ENCODE peak calls at places on chromosomes 5 and 9, in ten cellular contexts. D is cardiac fibroblast; R is SK-N-SH; P is kidney epithelial cell; Y is CD8-positive, alpha-beta T cell; M is tibial nerve; X is CD8-positive, alpha-beta memory T cell; J is lower lobe of right lung; N is naive thymus-derived CD4-positive, alpha-beta T cell; K is H7. I is an unnamed sample.

GRCh38 chr5:98923961-98924360 is 4.8 kb downstream of the CHD1 start:
- DNase-seq in D (no peak), R (no peak), P (no peak), Y (no peak), M (no peak), X (no peak), J (no peak), N (no peak), K (no peak), I (no peak)

GRCh38 chr9:131529597-131530545 is 1.2 kb downstream of the UCK1 start:
- DNase-seq in D (no peak), R (no peak), P (no peak), Y (no peak), M (no peak), X (no peak), J (no peak), N (no peak), K (peak; percentile 62), I (no peak)

GRCh38 chr9:4497855-4498254 is 7.6 kb downstream of the SLC1A1 start:
- DNase-seq in D (peak; percentile 42), R (no peak), P (no peak), Y (no peak), M (no peak), X (no peak), J (no peak), N (no peak), K (no peak), I (peak; percentile 81)

GRCh38 chr9:3028535-3028934 is 184.6 kb upstream of the PUM3 start:
- DNase-seq in D (no peak), R (no peak), P (no peak), Y (no peak), M (no peak), X (no peak), J (no peak), N (no peak), K (no peak), I (no peak)

GRCh38 chr9:95923794-95924193 is 48.3 kb downstream of the ERCC6L2 start:
- DNase-seq in D (no peak), R (no peak), P (no peak), Y (no peak), M (no peak), X (no peak), J (no peak), N (no peak), K (no peak), I (no peak)

GRCh38 chr9:6563036-6563435 is 82.5 kb downstream of the GLDC start:
- DNase-seq in D (peak; percentile 64), R (no peak), P (no peak), Y (no peak), M (no peak), X (no peak), J (no peak), N (no peak), K (no peak), I (no peak)

GRCh38 chr9:69089491-69089890 is 53.9 kb downstream of the FXN start:
- DNase-seq in D (no peak), R (no peak), P (no peak), Y (no peak), M (no peak), X (no peak), J (no peak), N (no peak), K (peak; percentile 72), I (no peak)

GRCh38 chr9:72687331-72687730 is 165.9 kb downstream of the TMC1 start:
- DNase-seq in D (no peak), R (no peak), P (no peak), Y (no peak), M (no peak), X (no peak), J (no peak), N (no peak), K (no peak), I (no peak)

GRCh38 chr5:59905217-59905616 is 11.7 kb upstream of the PDE4D start:
- DNase-seq in D (no peak), R (no peak), P (no peak), Y (no peak), M (no peak), X (no peak), J (no peak), N (no peak), K (no peak), I (no peak)

GRCh38 chr9:93596399-93596798 is 20.0 kb downstream of the PHF2 start:
- DNase-seq in D (no peak), R (no peak), P (no peak), Y (no peak), M (no peak), X (no peak), J (no peak), N (no peak), K (peak; percentile 15), I (no peak)

GRCh38 chr5:3309538-3309937 is 286.1 kb upstream of the IRX1 start:
- DNase-seq in D (no peak), R (no peak), P (no peak), Y (no peak), M (no peak), X (no peak), J (no peak), N (no peak), K (no peak), I (no peak)

GRCh38 chr9:129885018-129885669 is 49.9 kb downstream of the USP20 start:
- DNase-seq in D (no peak), R (no peak), P (no peak), Y (peak; percentile 42), M (peak; percentile 40), X (peak; percentile 21), J (peak; percentile 74), N (no peak), K (peak; percentile 67), I (no peak)

GRCh38 chr9:129887210-129888084 is 52.2 kb downstream of the USP20 start:
- DNase-seq in D (peak; percentile 75), R (no peak), P (peak; percentile 21), Y (peak; percentile 61), M (no peak), X (peak; percentile 87), J (no peak), N (peak; percentile 89), K (no peak), I (peak; percentile 37)

GRCh38 chr9:129884220-129885017 is 49.2 kb downstream of the USP20 start:
- DNase-seq in D (peak; percentile 74), R (peak; percentile 93), P (peak; percentile 47), Y (peak; percentile 97), M (peak; percentile 74), X (peak; percentile 94), J (peak; percentile 96), N (peak; percentile 96), K (peak; percentile 96), I (peak; percentile 75)

GRCh38 chr9:129886226-129887174 is 51.2 kb downstream of the USP20 start:
- DNase-seq in D (peak; percentile 16), R (no peak), P (no peak), Y (peak; percentile 59), M (no peak), X (peak; percentile 81), J (no peak), N (peak; percentile 79), K (no peak), I (no peak)

GRCh38 chr9:129885670-129886106 is 50.4 kb downstream of the USP20 start:
- DNase-seq in D (peak; percentile 96), R (peak; percentile 96), P (peak; percentile 71), Y (peak; percentile 92), M (peak; percentile 87), X (peak; percentile 86), J (peak; percentile 96), N (peak; percentile 82), K (peak; percentile 94), I (peak; percentile 89)
- H3K4me3 ChIP-seq in D (no peak overlapping the region), R (peak overlapping the region; percentile 13), P (no peak overlapping the region), Y (peak overlapping the region; percentile 92), M (peak overlapping the region; percentile 46), X (peak overlapping the region; percentile 73), J (peak overlapping the region; percentile 55), N (peak overlapping the region; percentile 58), K (peak overlapping the region; percentile 20), I (peak overlapping the region; percentile 40)

DNA sequence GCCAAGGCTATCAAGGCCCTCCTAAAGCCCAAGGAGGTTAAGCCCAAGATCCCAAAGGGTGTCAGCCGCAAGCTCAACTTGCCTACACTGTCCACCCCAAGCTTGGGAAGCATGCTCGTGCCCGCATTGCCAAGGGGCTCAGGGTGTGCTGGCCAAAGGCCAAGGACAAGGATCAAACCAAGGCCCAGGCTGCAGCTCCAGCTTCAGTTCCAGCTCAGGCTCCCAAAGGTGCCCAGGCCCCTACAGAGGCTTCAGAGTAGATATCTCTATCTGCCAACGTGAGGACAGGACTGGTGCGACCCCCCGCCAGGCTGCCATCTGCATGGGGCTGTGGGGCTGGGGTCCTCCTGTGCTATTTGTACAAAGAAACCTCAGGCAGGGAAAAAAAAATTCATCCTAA is 3.3 kb downstream of the HOMER1 start:
- DNase-seq in D (no peak), R (no peak), P (no peak), Y (no peak), M (no peak), X (no peak), J (no peak), N (no peak), K (no peak), I (no peak)
- H3K4me3 ChIP-seq in D (no peak overlapping the region), R (peak overlapping the region; percentile 74), P (no peak overlapping the region), Y (no peak overlapping the region), M (no peak overlapping the region), X (no peak overlapping the region), J (no peak overlapping the region), N (no peak overlapping the region), K (peak overlapping the region; percentile 97), I (no peak overlapping the region)

GRCh38 chr5:116864157-116864837 is 289.7 kb upstream of the SEMA6A start:
- DNase-seq in D (no peak), R (peak; percentile 30), P (no peak), Y (no peak), M (no peak), X (no peak), J (no peak), N (no peak), K (peak; percentile 30), I (no peak)
- H3K4me3 ChIP-seq in D (no peak overlapping the region), R (no peak overlapping the region), P (no peak overlapping the region), Y (no peak overlapping the region), M (no peak overlapping the region), X (no peak overlapping the region), J (no peak overlapping the region), N (no peak overlapping the region), K (no peak overlapping the region), I (no peak overlapping the region)

GRCh38 chr9:77907581-77907980 is 124.0 kb downstream of the GNAQ start:
- DNase-seq in D (no peak), R (no peak), P (no peak), Y (no peak), M (no peak), X (no peak), J (no peak), N (no peak), K (no peak), I (no peak)

GRCh38 chr9:77906991-77907390 is 124.6 kb downstream of the GNAQ start:
- DNase-seq in D (peak; percentile 44), R (no peak), P (no peak), Y (no peak), M (no peak), X (no peak), J (no peak), N (no peak), K (no peak), I (peak; percentile 36)

GRCh38 chr9:77910216-77910615 is 121.4 kb downstream of the GNAQ start:
- DNase-seq in D (peak; percentile 35), R (no peak), P (no peak), Y (no peak), M (no peak), X (no peak), J (no peak), N (no peak), K (no peak), I (peak; percentile 53)

GRCh38 chr9:77908293-77908692 is 123.3 kb downstream of the GNAQ start:
- DNase-seq in D (no peak), R (no peak), P (no peak), Y (no peak), M (no peak), X (no peak), J (no peak), N (no peak), K (no peak), I (no peak)

GRCh38 chr9:77909306-77909705 is 122.3 kb downstream of the GNAQ start:
- DNase-seq in D (no peak), R (no peak), P (no peak), Y (peak; percentile 11), M (no peak), X (peak; percentile 25), J (no peak), N (peak; percentile 74), K (no peak), I (no peak)
- H3K4me3 ChIP-seq in D (no peak overlapping the region), R (no peak overlapping the region), P (no peak overlapping the region), Y (peak overlapping the region; percentile 10), M (no peak overlapping the region), X (peak overlapping the region; percentile 8), J (no peak overlapping the region), N (peak overlapping the region; percentile 27), K (no peak overlapping the region), I (no peak overlapping the region)